ENCODE peak calls at places on chromosomes 3 and 15, in ten cellular contexts. O is BE2C, D is hepatocyte, R is esophagus squamous epithelium, I is foreskin fibroblast, X is breast epithelium, P is colonic mucosa, K is HFF-Myc, U is A549, J is tibial artery. Q is an unnamed sample.

GRCh38 chr15:70466895-70467529 is 296.3 kb downstream of the UACA start:
- DNase-seq in O (peak), D (peak), R (no peak), I (peak), X (no peak), P (peak), K (peak), U (peak), J (peak), Q (peak)

GRCh38 chr3:120449701-120450216 is 1.0 kb downstream of the FSTL1 start:
- DNase-seq in O (no peak), D (no peak), R (no peak), I (peak), X (no peak), P (no peak), K (no peak), U (no peak), J (no peak), Q (peak)

GRCh38 chr3:41199866-41200668 is 762 bp downstream of the CTNNB1 start:
- DNase-seq in O (no peak), D (peak), R (no peak), I (no peak), X (peak), P (peak), K (no peak), U (no peak), J (peak), Q (no peak)

GRCh38 chr3:169324454-169324789 is 339.1 kb downstream of the MECOM start:
- DNase-seq in O (no peak), D (no peak), R (no peak), I (no peak), X (no peak), P (no peak), K (no peak), U (no peak), J (no peak), Q (no peak)

GRCh38 chr3:11240496-11240895 is 31.7 kb upstream of the ATG7 start:
- DNase-seq in O (no peak), D (no peak), R (no peak), I (no peak), X (no peak), P (no peak), K (no peak), U (no peak), J (no peak), Q (no peak)

GRCh38 chr15:66630801-66631351 is 65.1 kb upstream of the LCTL start:
- DNase-seq in O (peak), D (no peak), R (no peak), I (no peak), X (no peak), P (no peak), K (no peak), U (no peak), J (no peak), Q (no peak)

GRCh38 chr15:40769310-40770146 is at the start of gene C15orf62:
- DNase-seq in O (peak), D (peak), R (no peak), I (no peak), X (peak), P (peak), K (no peak), U (no peak), J (no peak), Q (peak)

GRCh38 chr3:100613721-100614390 is 4.5 kb downstream of the ADGRG7 start:
- DNase-seq in O (no peak), D (no peak), R (no peak), I (no peak), X (no peak), P (no peak), K (no peak), U (no peak), J (no peak), Q (no peak)

GRCh38 chr15:69537085-69537484 is 84.5 kb downstream of the RPLP1 start:
- DNase-seq in O (no peak), D (no peak), R (no peak), I (no peak), X (no peak), P (no peak), K (no peak), U (no peak), J (no peak), Q (no peak)

GRCh38 chr3:173411288-173412064 is 13.9 kb downstream of the NLGN1 start:
- DNase-seq in O (peak), D (peak), R (no peak), I (peak), X (no peak), P (peak), K (no peak), U (peak), J (no peak), Q (peak)

GRCh38 chr3:111831840-111832239 is 27.2 kb upstream of the PHLDB2 start:
- DNase-seq in O (no peak), D (no peak), R (no peak), I (no peak), X (no peak), P (no peak), K (no peak), U (no peak), J (no peak), Q (no peak)

GRCh38 chr15:30922469-30923311 is 19.0 kb downstream of the FAN1 start:
- DNase-seq in O (no peak), D (no peak), R (no peak), I (peak), X (peak), P (peak), K (no peak), U (peak), J (no peak), Q (no peak)

GRCh38 chr3:156434921-156435320 is 120.0 kb downstream of the SSR3 start:
- DNase-seq in O (no peak), D (no peak), R (no peak), I (no peak), X (no peak), P (no peak), K (no peak), U (no peak), J (no peak), Q (no peak)

GRCh38 chr3:184339016-184339415 is 1.6 kb downstream of the FAM131A start:
- DNase-seq in O (no peak), D (no peak), R (no peak), I (no peak), X (no peak), P (no peak), K (no peak), U (no peak), J (no peak), Q (no peak)

GRCh38 chr3:113946831-113947230 is 982 bp upstream of the ZDHHC23 start:
- DNase-seq in O (no peak), D (no peak), R (no peak), I (no peak), X (no peak), P (no peak), K (no peak), U (no peak), J (no peak), Q (no peak)

GRCh38 chr3:49076116-49076515 is 17.8 kb downstream of the QRICH1 start:
- DNase-seq in O (no peak), D (no peak), R (no peak), I (no peak), X (no peak), P (no peak), K (no peak), U (no peak), J (no peak), Q (no peak)

GRCh38 chr3:43038010-43038409 is 58.9 kb downstream of the GASK1A start:
- DNase-seq in O (no peak), D (no peak), R (no peak), I (no peak), X (no peak), P (no peak), K (no peak), U (no peak), J (no peak), Q (no peak)

GRCh38 chr3:176939022-176939817 is 258.1 kb downstream of the TBL1XR1 start:
- DNase-seq in O (peak), D (peak), R (no peak), I (peak), X (peak), P (peak), K (peak), U (peak), J (no peak), Q (peak)

GRCh38 chr15:63146684-63147083 is 10.6 kb downstream of the RPS27L start:
- DNase-seq in O (no peak), D (no peak), R (no peak), I (no peak), X (no peak), P (no peak), K (no peak), U (peak), J (no peak), Q (peak)

GRCh38 chr3:15265655-15266509 is 59.8 kb downstream of the CAPN7 start:
- DNase-seq in O (no peak), D (no peak), R (no peak), I (no peak), X (no peak), P (no peak), K (no peak), U (no peak), J (no peak), Q (no peak)

GRCh38 chr3:188956839-188957489 is 214.8 kb upstream of the TPRG1 start:
- DNase-seq in O (no peak), D (peak), R (no peak), I (peak), X (no peak), P (no peak), K (no peak), U (peak), J (no peak), Q (peak)

GRCh38 chr3:186640473-186640818 is 247 bp downstream of the FETUB start:
- DNase-seq in O (peak), D (no peak), R (no peak), I (peak), X (peak), P (no peak), K (no peak), U (peak), J (no peak), Q (peak)

GRCh38 chr3:23928525-23928924 is 11.6 kb downstream of the RPL15 start:
- DNase-seq in O (no peak), D (no peak), R (no peak), I (no peak), X (no peak), P (no peak), K (no peak), U (peak), J (no peak), Q (no peak)

GRCh38 chr15:59355730-59356129 is 16.9 kb downstream of the MYO1E start:
- DNase-seq in O (no peak), D (no peak), R (no peak), I (no peak), X (no peak), P (no peak), K (no peak), U (no peak), J (no peak), Q (no peak)

GRCh38 chr3:48681974-48682610 is 3.6 kb downstream of the NCKIPSD start:
- DNase-seq in O (no peak), D (no peak), R (no peak), I (no peak), X (no peak), P (no peak), K (no peak), U (no peak), J (no peak), Q (no peak)

GRCh38 chr3:63352008-63352279 is 73.8 kb downstream of the SYNPR start:
- DNase-seq in O (no peak), D (peak), R (no peak), I (no peak), X (no peak), P (peak), K (no peak), U (no peak), J (no peak), Q (no peak)

GRCh38 chr15:52115598-52116427 is 3.2 kb upstream of the BCL2L10 start:
- DNase-seq in O (no peak), D (no peak), R (no peak), I (peak), X (no peak), P (peak), K (no peak), U (no peak), J (no peak), Q (no peak)

GRCh38 chr15:88745075-88745474 is 58.2 kb upstream of the ACAN start:
- DNase-seq in O (no peak), D (no peak), R (no peak), I (peak), X (no peak), P (no peak), K (no peak), U (no peak), J (no peak), Q (peak)

GRCh38 chr15:27172821-27173220 is 201.8 kb downstream of the GABRG3 start:
- DNase-seq in O (no peak), D (no peak), R (no peak), I (no peak), X (no peak), P (no peak), K (no peak), U (no peak), J (no peak), Q (no peak)

GRCh38 chr3:129312671-129313414 is 34.2 kb downstream of the HMCES start:
- DNase-seq in O (peak), D (no peak), R (no peak), I (no peak), X (no peak), P (no peak), K (no peak), U (peak), J (no peak), Q (peak)

GRCh38 chr3:194880940-194881925 is 195.6 kb downstream of the FAM43A start:
- DNase-seq in O (no peak), D (peak), R (no peak), I (no peak), X (no peak), P (no peak), K (no peak), U (no peak), J (no peak), Q (no peak)

GRCh38 chr3:100915706-100916105 is 77.5 kb downstream of the ABI3BP start:
- DNase-seq in O (no peak), D (no peak), R (no peak), I (no peak), X (no peak), P (no peak), K (no peak), U (no peak), J (no peak), Q (peak)

GRCh38 chr3:7793786-7794185 is 707.8 kb upstream of the LMCD1 start:
- DNase-seq in O (no peak), D (no peak), R (no peak), I (no peak), X (no peak), P (no peak), K (no peak), U (no peak), J (no peak), Q (no peak)

GRCh38 chr3:64530434-64531049 is 157.3 kb downstream of the ADAMTS9 start:
- DNase-seq in O (peak), D (peak), R (no peak), I (peak), X (peak), P (peak), K (peak), U (peak), J (peak), Q (peak)

GRCh38 chr3:109268181-109268580 is 48.1 kb downstream of the DPPA2 start:
- DNase-seq in O (no peak), D (no peak), R (no peak), I (no peak), X (no peak), P (no peak), K (no peak), U (no peak), J (no peak), Q (no peak)

GRCh38 chr3:113769551-113769950 is 22.7 kb downstream of the ATP6V1A start:
- DNase-seq in O (no peak), D (peak), R (no peak), I (peak), X (no peak), P (no peak), K (no peak), U (peak), J (no peak), Q (peak)

GRCh38 chr3:15899438-15899837 is 101.7 kb upstream of the ANKRD28 start:
- DNase-seq in O (no peak), D (no peak), R (no peak), I (peak), X (no peak), P (no peak), K (peak), U (peak), J (no peak), Q (peak)

GRCh38 chr15:67833504-67834248 is 6.2 kb downstream of the RNU6-1 start:
- DNase-seq in O (peak), D (peak), R (no peak), I (no peak), X (no peak), P (peak), K (no peak), U (peak), J (no peak), Q (no peak)

GRCh38 chr15:67836134-67836455 is 3.8 kb downstream of the RNU6-1 start:
- DNase-seq in O (no peak), D (no peak), R (no peak), I (no peak), X (no peak), P (no peak), K (no peak), U (no peak), J (no peak), Q (no peak)

GRCh38 chr15:67835349-67836133 is 4.3 kb downstream of the RNU6-1 start:
- DNase-seq in O (no peak), D (no peak), R (no peak), I (no peak), X (no peak), P (no peak), K (no peak), U (no peak), J (no peak), Q (no peak)

GRCh38 chr15:67834249-67834592 is 5.6 kb downstream of the RNU6-1 start:
- DNase-seq in O (no peak), D (no peak), R (no peak), I (no peak), X (no peak), P (no peak), K (no peak), U (no peak), J (no peak), Q (no peak)

GRCh38 chr15:67834593-67835348 is 5.1 kb downstream of the RNU6-1 start:
- DNase-seq in O (no peak), D (no peak), R (no peak), I (no peak), X (no peak), P (no peak), K (no peak), U (no peak), J (no peak), Q (no peak)
- H3K4me3 ChIP-seq in O (peak), D (peak), R (peak), I (no peak), X (peak), P (peak), K (peak), U (peak), J (peak), Q (no peak)

DNA sequence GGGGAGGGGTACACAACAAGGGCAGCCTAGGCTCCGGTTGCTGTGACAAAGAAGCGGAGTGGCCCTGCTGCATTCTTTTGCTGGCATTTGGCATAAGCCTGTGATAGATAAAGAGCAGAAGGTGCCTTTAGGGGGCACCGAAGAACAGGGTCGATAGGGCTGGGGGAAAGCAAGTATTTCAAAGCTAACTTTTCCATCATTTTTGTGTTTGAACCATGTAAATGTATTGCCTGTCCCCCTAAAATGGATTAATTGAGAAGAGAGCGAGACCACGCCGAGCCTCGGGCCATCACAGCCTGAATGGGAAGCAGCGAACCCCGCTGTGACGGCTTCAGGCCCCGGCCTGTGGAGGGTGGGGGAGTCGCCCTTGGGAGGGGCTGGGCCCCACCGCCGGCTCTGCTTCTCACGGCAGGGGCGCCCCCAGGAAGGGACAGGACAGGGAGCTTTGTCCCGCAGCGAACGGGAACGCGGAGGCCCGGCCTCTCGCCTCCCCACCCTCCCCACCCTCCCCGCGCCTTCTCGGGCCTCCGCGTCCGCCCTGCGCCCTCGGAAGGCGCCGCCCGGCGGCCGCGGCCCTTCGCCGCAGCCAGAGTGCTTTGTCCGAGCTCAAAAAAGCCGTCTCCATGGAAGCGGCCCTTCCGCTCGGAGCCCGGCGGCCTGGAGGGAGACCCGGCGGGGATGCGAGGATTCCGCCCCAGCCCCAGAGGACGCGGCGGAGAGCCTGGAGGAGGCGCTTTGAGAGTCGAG is 32.4 kb upstream of the ALDH1L1 start:
- DNase-seq in O (peak), D (peak), R (no peak), I (peak), X (peak), P (no peak), K (no peak), U (peak), J (no peak), Q (peak)
- H3K4me3 ChIP-seq in O (peak), D (peak), R (peak), I (peak), X (peak), P (peak), K (peak), U (peak), J (peak), Q (peak)

GRCh38 chr3:149280950-149281349 is 52.5 kb downstream of the TM4SF18 start:
- DNase-seq in O (no peak), D (no peak), R (no peak), I (no peak), X (no peak), P (no peak), K (no peak), U (no peak), J (no peak), Q (no peak)

GRCh38 chr3:149274220-149274619 is 52.6 kb upstream of the CP start:
- DNase-seq in O (no peak), D (no peak), R (no peak), I (no peak), X (no peak), P (no peak), K (no peak), U (no peak), J (no peak), Q (no peak)

GRCh38 chr3:149278911-149279310 is 54.5 kb downstream of the TM4SF18 start:
- DNase-seq in O (no peak), D (no peak), R (no peak), I (no peak), X (no peak), P (no peak), K (no peak), U (no peak), J (no peak), Q (no peak)

GRCh38 chr3:149276621-149277020 is 55.0 kb upstream of the CP start:
- DNase-seq in O (no peak), D (no peak), R (no peak), I (no peak), X (no peak), P (no peak), K (no peak), U (no peak), J (no peak), Q (no peak)

GRCh38 chr3:149277338-149277813 is 55.7 kb upstream of the CP start:
- DNase-seq in O (no peak), D (peak), R (no peak), I (peak), X (no peak), P (peak), K (peak), U (peak), J (no peak), Q (peak)
- H3K4me3 ChIP-seq in O (no peak), D (no peak), R (no peak), I (no peak), X (no peak), P (no peak), K (no peak), U (no peak), J (no peak), Q (no peak)

DNA sequence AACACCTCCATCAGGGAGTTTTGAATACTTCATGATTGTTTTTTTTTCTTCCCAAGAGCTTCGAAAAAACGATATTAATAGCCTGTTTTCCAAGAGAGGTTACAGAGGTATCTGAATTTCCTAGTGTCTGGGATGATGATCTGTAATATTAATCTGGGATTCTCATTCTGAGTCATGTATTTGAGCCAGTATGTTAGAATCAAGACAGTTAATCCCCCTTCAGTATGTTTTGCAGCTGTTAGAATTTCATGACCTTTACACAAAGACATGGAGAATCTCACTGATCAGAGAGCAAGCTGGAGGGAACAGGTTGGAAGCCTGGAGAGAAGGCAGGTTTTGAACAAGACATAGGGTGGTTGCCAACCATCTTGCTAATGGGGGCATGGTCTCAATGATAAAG is 234.5 kb upstream of the GAP43 start:
- DNase-seq in O (no peak), D (no peak), R (no peak), I (no peak), X (no peak), P (no peak), K (no peak), U (no peak), J (no peak), Q (peak)
- H3K4me3 ChIP-seq in O (no peak), D (no peak), R (no peak), I (no peak), X (no peak), P (no peak), K (no peak), U (no peak), J (no peak), Q (no peak)

DNA sequence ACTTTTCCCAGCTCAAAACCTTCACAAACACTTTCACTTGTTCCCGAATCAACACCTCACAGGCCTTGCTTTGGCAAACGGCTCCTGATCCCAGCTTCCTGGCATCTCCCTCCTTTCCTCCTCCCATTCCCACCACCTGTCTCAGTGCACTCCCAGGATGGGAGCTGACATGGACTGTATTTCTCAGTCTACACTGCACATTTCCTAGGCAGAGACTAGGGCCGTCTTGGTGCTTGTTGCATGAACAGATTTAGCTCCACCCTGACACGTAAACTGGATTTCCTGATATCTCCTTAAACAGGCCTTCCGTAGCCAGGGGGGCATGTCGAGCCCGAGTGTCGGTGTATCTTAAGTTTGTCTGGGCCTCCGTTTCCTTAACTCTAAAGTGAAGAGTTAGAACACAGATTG is 790 bp upstream of the WHAMM start:
- DNase-seq in O (no peak), D (no peak), R (no peak), I (no peak), X (no peak), P (peak), K (no peak), U (no peak), J (no peak), Q (no peak)
- H3K4me3 ChIP-seq in O (peak), D (no peak), R (peak), I (no peak), X (peak), P (peak), K (no peak), U (peak), J (no peak), Q (no peak)

Q was measured in fibroblast of mammary gland.